ENCODE peak calls at places on chromosomes 12 and 14, in eight cellular contexts. P, L, S, T, U, X, Y and V are unnamed samples.

GRCh38 chr12:70994217-70994788 is 73.8 kb upstream of the PTPRR start:
- DNase-seq in P (no peak), L (no peak), S (peak), T (no peak), U (no peak), X (no peak), Y (no peak), V (peak)

GRCh38 chr12:3933819-3934192 is 60.6 kb upstream of the PARP11 start:
- DNase-seq in P (no peak), L (no peak), S (no peak), T (no peak), U (no peak), X (no peak), Y (no peak), V (no peak)

GRCh38 chr12:132638541-132639408 is 20.2 kb downstream of the P2RX2 start:
- DNase-seq in P (no peak), L (peak), S (peak), T (no peak), U (no peak), X (no peak), Y (no peak), V (peak)

GRCh38 chr14:29475641-29476040 is 452.0 kb downstream of the PRKD1 start:
- DNase-seq in P (no peak), L (no peak), S (no peak), T (no peak), U (no peak), X (no peak), Y (no peak), V (no peak)

GRCh38 chr14:88792572-88793258 is at the start of gene EML5:
- DNase-seq in P (peak), L (peak), S (peak), T (peak), U (peak), X (peak), Y (peak), V (peak)

GRCh38 chr12:132152921-132153321 is 8.7 kb downstream of the NOC4L start:
- DNase-seq in P (no peak), L (no peak), S (no peak), T (peak), U (no peak), X (no peak), Y (no peak), V (no peak)

GRCh38 chr12:109513977-109514376 is 36.5 kb downstream of the UBE3B start:
- DNase-seq in P (no peak), L (no peak), S (no peak), T (no peak), U (no peak), X (no peak), Y (no peak), V (peak)

GRCh38 chr12:121953695-121954094 is 35.3 kb downstream of the CFAP251 start:
- DNase-seq in P (no peak), L (no peak), S (no peak), T (no peak), U (no peak), X (no peak), Y (no peak), V (no peak)

GRCh38 chr14:69316449-69317391 is 56.8 kb downstream of the GALNT16 start:
- DNase-seq in P (peak), L (no peak), S (peak), T (peak), U (peak), X (no peak), Y (no peak), V (peak)

GRCh38 chr12:96107236-96107635 is 71.8 kb upstream of the LTA4H start:
- DNase-seq in P (no peak), L (no peak), S (no peak), T (peak), U (no peak), X (no peak), Y (no peak), V (no peak)

GRCh38 chr14:102508410-102508773 is 1.2 kb downstream of the ANKRD9 start:
- DNase-seq in P (no peak), L (peak), S (no peak), T (peak), U (no peak), X (no peak), Y (no peak), V (peak)

GRCh38 chr12:50354908-50355307 is 41.5 kb downstream of the FAM186A start:
- DNase-seq in P (no peak), L (no peak), S (peak), T (no peak), U (no peak), X (no peak), Y (no peak), V (no peak)

GRCh38 chr14:71687115-71687836 is 245.0 kb upstream of the RGS6 start:
- DNase-seq in P (no peak), L (no peak), S (no peak), T (no peak), U (no peak), X (no peak), Y (no peak), V (no peak)

GRCh38 chr12:92602476-92602875 is 100.3 kb upstream of the PLEKHG7 start:
- DNase-seq in P (peak), L (no peak), S (peak), T (no peak), U (no peak), X (no peak), Y (no peak), V (peak)